ENCODE peak calls at places on chromosome X, in five cellular contexts. P is AG04450, N is substantia nigra, Z is kidney glomerular epithelial cell, D is NCI-H2029. W is an unnamed sample.

GRCh38 chrX:120260369-120260768 is 9.8 kb downstream of the ZBTB33 start:
- DNase-seq in Z (no peak), P (no peak), D (no peak), N (no peak), W (no peak)

GRCh38 chrX:111823068-111823467 is 52.9 kb upstream of the TRPC5OS start:
- DNase-seq in N (no peak), P (no peak), Z (peak), D (no peak), W (no peak)

GRCh38 chrX:129755779-129756650 is 17.2 kb downstream of the XPNPEP2 start:
- DNase-seq in P (no peak), D (no peak), Z (no peak), N (no peak), W (no peak)

GRCh38 chrX:150767045-150767395 is 73.8 kb downstream of the MTMR1 start:
- DNase-seq in D (no peak), N (no peak), Z (no peak), P (no peak), W (no peak)

GRCh38 chrX:14942341-14942740 is 69.1 kb downstream of the MOSPD2 start:
- DNase-seq in P (no peak), Z (no peak), D (no peak), N (no peak), W (no peak)

GRCh38 chrX:19121898-19122640 is at the start of gene ADGRG2:
- DNase-seq in D (no peak), N (no peak), P (no peak), Z (no peak), W (no peak)

GRCh38 chrX:17788439-17788838 is 51.1 kb downstream of the SCML1 start:
- DNase-seq in P (no peak), N (peak), D (no peak), Z (peak), W (no peak)

GRCh38 chrX:128460835-128461234 is 408.6 kb upstream of the ACTRT1 start:
- DNase-seq in N (no peak), P (no peak), Z (no peak), D (no peak), W (no peak)

GRCh38 chrX:10415704-10416001 is 204.7 kb downstream of the MID1 start:
- DNase-seq in Z (peak), D (no peak), P (peak), N (no peak), W (no peak)

GRCh38 chrX:154402622-154403127 is 4.5 kb downstream of the RPL10 start:
- DNase-seq in P (no peak), D (no peak), Z (no peak), N (no peak), W (no peak)

GRCh38 chrX:17814557-17814956 is 46.5 kb downstream of the RAI2 start:
- DNase-seq in N (no peak), Z (no peak), D (no peak), P (no peak), W (no peak)

GRCh38 chrX:68083510-68083909 is 349.8 kb downstream of the OPHN1 start:
- DNase-seq in D (no peak), P (no peak), Z (peak), N (no peak), W (no peak)

W was measured in SHP77.